ENCODE peak calls at places on chromosomes 5 and 9, in four cellular contexts. Q is bronchial epithelial cell, S is lung, P is spleen. X is an unnamed sample.
A peak's percentile ranks its signal among the peaks of the same experiment; 100 is the strongest.

GRCh38 chr5:143755969-143756368 is 56.0 kb upstream of the HMHB1 start:
- DNase-seq in S (no peak), Q (no peak), P (no peak), X (no peak)

GRCh38 chr9:69027355-69028097 is 8.0 kb upstream of the FXN start:
- DNase-seq in Q (peak; percentile 56), P (no peak), S (no peak), X (no peak)

GRCh38 chr9:123418506-123418905 is 62.5 kb downstream of the CRB2 start:
- DNase-seq in Q (no peak), P (peak; percentile 34), S (no peak), X (no peak)

GRCh38 chr9:91066856-91067255 is 265.2 kb downstream of the SYK start:
- DNase-seq in S (no peak), P (no peak), Q (no peak), X (no peak)

GRCh38 chr5:55481293-55481900 is 53.4 kb downstream of the PLPP1 start:
- DNase-seq in P (no peak), Q (no peak), S (no peak), X (no peak)

GRCh38 chr5:112551437-112552018 is 132.5 kb upstream of the EPB41L4A start:
- DNase-seq in Q (peak; percentile 64), S (no peak), P (no peak), X (no peak)

GRCh38 chr9:87063883-87064282 is 116.6 kb upstream of the GAS1 start:
- DNase-seq in S (no peak), Q (peak; percentile 15), P (no peak), X (no peak)

GRCh38 chr5:169417676-169418075 is 116.7 kb upstream of the SLIT3 start:
- DNase-seq in P (no peak), Q (no peak), S (no peak), X (no peak)

GRCh38 chr5:79193643-79194042 is 42.3 kb upstream of the JMY start:
- DNase-seq in P (no peak), S (no peak), Q (peak; percentile 67), X (peak; percentile 32)

GRCh38 chr9:12739014-12739413 is 35.8 kb upstream of the LURAP1L start:
- DNase-seq in P (no peak), Q (peak; percentile 41), S (no peak), X (no peak)

GRCh38 chr5:153670081-153670480 is 179.6 kb downstream of the GRIA1 start:
- DNase-seq in P (no peak), S (no peak), Q (peak; percentile 74), X (no peak)

GRCh38 chr5:40307920-40308319 is 371.8 kb upstream of the PTGER4 start:
- DNase-seq in Q (no peak), S (no peak), P (no peak), X (no peak)

GRCh38 chr5:78648359-78649219 is at the start of gene LHFPL2:
- DNase-seq in S (peak; percentile 68), Q (peak; percentile 24), P (peak; percentile 89), X (peak; percentile 68)

GRCh38 chr9:13975628-13976250 is 338.2 kb downstream of the NFIB start:
- DNase-seq in Q (no peak), P (no peak), S (no peak), X (no peak)

GRCh38 chr5:14331377-14331776 is 188.2 kb downstream of the TRIO start:
- DNase-seq in S (no peak), P (no peak), Q (no peak), X (no peak)

GRCh38 chr5:56470007-56470406 is 236.9 kb upstream of the ANKRD55 start:
- DNase-seq in Q (no peak), P (no peak), S (no peak), X (no peak)

DNA sequence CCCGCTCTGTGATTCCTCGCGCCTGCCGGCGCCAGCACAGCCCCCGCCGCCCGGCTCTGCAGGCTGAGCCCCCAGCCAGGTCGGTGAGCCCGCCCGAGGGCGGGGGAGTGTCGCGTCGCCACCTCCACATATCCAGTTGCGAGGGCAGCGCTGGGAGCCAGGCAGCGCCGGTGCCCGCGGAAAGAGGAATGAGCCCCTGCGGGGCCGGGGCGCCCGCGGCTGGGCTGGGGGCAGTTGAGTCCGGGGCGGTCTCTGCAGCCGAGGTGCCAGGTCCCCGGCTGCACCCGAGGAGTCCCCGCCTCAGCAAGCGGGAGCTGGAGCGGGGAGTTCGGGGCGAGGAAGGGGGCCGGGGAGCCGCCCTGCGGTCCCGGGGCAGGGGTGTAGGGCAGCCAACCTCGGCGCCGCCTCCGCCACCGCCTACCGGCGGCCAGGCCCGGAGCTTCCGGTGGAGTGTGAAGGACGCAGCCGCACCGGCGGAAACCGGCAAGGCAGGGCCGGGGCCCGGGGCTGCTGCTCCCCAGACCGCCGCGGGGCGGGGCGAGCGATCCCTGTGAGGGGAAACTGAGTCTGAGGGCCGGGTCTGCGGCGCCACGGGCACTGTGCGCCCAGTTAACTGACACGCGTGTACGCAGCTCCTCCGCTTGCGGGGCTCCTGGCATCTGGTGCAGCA is 2.3 kb upstream of the TRAF1 start:
- DNase-seq in S (peak; percentile 73), Q (no peak), P (peak; percentile 98), X (peak; percentile 86)
- TF ChIP-seq CTCF in S (no peak), Q (no peak), P (peak; percentile 67), X (no peak)

GRCh38 chr5:6365977-6366590 is 12.3 kb downstream of the MED10 start:
- DNase-seq in S (no peak), Q (no peak), P (no peak), X (no peak)

GRCh38 chr5:6372251-6373080 is 5.9 kb downstream of the MED10 start:
- DNase-seq in P (no peak), S (no peak), Q (no peak), X (no peak)

GRCh38 chr5:6371079-6371810 is 7.1 kb downstream of the MED10 start:
- DNase-seq in Q (no peak), P (no peak), S (no peak), X (no peak)

GRCh38 chr5:6373081-6373846 is 5.1 kb downstream of the MED10 start:
- DNase-seq in S (no peak), Q (no peak), P (no peak), X (no peak)

DNA sequence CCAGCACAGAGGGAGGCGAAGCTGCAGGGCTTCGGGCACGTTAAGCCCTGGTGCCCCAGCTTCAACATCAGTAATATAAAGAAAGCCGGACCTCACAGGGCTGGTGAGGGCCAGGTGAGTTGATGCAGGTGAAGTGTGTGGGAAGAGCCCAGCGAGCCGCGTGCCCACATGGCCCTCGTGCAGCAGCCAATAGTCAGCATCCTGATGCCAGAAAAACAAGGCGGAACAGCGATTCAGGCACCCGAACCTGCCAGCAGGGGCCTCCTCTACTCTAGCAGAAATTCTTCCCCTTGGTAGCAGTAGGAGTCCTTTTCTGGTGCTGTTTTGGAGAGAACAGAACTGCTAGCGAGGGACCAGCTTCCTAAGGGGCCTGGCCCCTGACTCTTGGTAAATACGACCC is 7.8 kb downstream of the MED10 start:
- DNase-seq in S (no peak), Q (no peak), P (no peak), X (no peak)
- H3K36me3 ChIP-seq in S (peaks cover 55% of the 10 kb centered on the region), Q (peaks cover 16% of the 10 kb centered on the region), P (peaks cover 6% of the 10 kb centered on the region), X (peaks cover 2% of the 10 kb centered on the region)

DNA sequence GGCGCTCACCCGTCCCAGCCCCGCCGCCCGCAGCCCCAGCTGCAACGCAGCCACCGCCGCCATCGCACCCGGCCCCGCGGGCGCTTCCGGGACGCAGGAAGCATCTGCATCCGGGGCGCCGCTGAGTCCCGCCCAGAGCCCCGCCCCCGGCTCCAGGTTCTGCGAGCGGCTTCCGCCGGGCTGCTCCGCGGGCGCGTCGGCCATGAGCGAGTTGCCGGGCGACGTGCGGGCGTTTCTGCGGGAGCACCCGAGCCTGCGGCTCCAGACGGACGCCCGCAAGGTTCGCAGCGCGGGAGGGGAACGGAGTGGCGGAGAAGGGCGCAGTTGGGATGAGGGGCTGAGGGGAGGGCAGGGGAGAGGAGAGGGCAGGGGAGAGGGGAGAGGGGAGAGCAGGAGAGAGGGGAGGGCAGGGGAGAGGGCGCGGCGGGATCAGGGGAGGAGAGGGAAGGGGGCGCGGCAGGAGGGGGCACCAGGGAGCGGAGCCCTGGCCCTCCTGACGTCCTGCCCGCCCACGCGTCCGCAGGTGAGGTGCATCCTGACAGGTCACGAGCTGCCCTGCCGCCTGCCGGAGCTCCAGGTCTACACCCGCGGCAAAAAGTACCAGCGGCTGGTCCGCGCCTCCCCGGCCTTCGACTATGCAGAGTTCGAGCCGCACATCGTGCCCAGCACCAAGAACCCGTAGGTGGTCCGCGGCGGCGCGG is at the start of the genes SURF1 and SURF2:
- DNase-seq in Q (peak; percentile 55), S (peak; percentile 90), P (peak; percentile 98), X (peak; percentile 92)
- TF ChIP-seq CTCF in Q (peak; percentile 38), S (no peak), P (peak; percentile 22), X (no peak)

GRCh38 chr5:179768326-179769085 is 25.3 kb upstream of the LTC4S start:
- DNase-seq in P (peak; percentile 51), Q (peak; percentile 38), S (no peak), X (no peak)

GRCh38 chr5:179771496-179771895 is 22.3 kb upstream of the LTC4S start:
- DNase-seq in Q (no peak), P (peak; percentile 10), S (no peak), X (no peak)

GRCh38 chr5:179772355-179772754 is 21.4 kb upstream of the LTC4S start:
- DNase-seq in Q (no peak), P (peak; percentile 4), S (no peak), X (no peak)

GRCh38 chr5:179769276-179769675 is 24.5 kb upstream of the LTC4S start:
- DNase-seq in S (no peak), P (no peak), Q (no peak), X (no peak)

DNA sequence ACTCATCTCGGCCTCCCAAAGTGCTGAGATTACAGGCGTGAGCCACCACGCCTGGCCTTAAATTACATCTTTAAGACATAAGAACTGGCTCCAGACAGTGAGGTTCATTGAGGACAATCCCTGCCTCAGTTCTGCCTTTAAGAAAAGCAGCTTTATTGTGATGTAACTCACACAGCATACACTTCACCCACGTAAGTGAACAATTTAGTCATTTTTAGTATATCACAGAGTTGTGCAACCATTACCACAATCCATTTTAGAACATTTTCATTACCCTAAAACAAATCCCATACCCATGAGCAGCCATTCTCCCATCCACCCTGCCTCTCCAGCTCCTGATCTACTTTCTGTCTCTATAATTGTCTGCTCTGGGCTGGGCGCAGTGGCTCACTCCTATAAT is 24.0 kb upstream of the LTC4S start:
- DNase-seq in Q (no peak), S (no peak), P (no peak), X (no peak)
- H3K36me3 ChIP-seq in Q (peaks cover 39% of the 10 kb centered on the region), S (peaks cover 52% of the 10 kb centered on the region), P (peaks cover 2% of the 10 kb centered on the region), X (peaks cover 31% of the 10 kb centered on the region)